ENCODE peak calls at places on chromosomes 4 and X, in nine cellular contexts. I, F, A, L, E, S, D, Q and B are unnamed samples.
A peak's percentile ranks its signal among the peaks of the same experiment; 100 is the strongest.

GRCh38 chr4:83810428-83810827 is 274.5 kb downstream of the GPAT3 start:
- DNase-seq in I (no peak), F (no peak), A (no peak), L (no peak), E (no peak), S (no peak), D (no peak), Q (no peak), B (no peak)

GRCh38 chrX:133497356-133497755 is 82.1 kb upstream of the GPC4 start:
- DNase-seq in I (no peak), F (no peak), A (no peak), L (no peak), E (no peak), S (no peak), D (no peak), Q (no peak), B (no peak)

GRCh38 chrX:48972214-48973164 is 845 bp upstream of the KCND1 start:
- DNase-seq in I (peak; percentile 36), F (no peak), A (peak; percentile 36), L (peak; percentile 54), E (peak; percentile 57), S (no peak), D (peak; percentile 49), Q (no peak), B (no peak)

GRCh38 chr4:159267940-159268327 is 165.1 kb downstream of the RAPGEF2 start:
- DNase-seq in I (no peak), F (no peak), A (no peak), L (no peak), E (no peak), S (no peak), D (no peak), Q (no peak), B (no peak)

GRCh38 chrX:55163171-55163570 is 57.0 kb upstream of the PAGE5 start:
- DNase-seq in I (no peak), F (no peak), A (no peak), L (no peak), E (no peak), S (no peak), D (no peak), Q (no peak), B (no peak)

GRCh38 chr4:136864580-136865185 is 667.6 kb downstream of the PCDH18 start:
- DNase-seq in I (peak; percentile 53), F (no peak), A (peak; percentile 42), L (no peak), E (peak; percentile 91), S (no peak), D (peak; percentile 42), Q (no peak), B (no peak)

GRCh38 chr4:82780398-82781231 is 18.0 kb downstream of the SCD5 start:
- DNase-seq in I (peak; percentile 83), F (peak; percentile 87), A (peak; percentile 93), L (no peak), E (peak; percentile 95), S (peak; percentile 87), D (no peak), Q (peak; percentile 41), B (peak; percentile 89)

GRCh38 chr4:24810016-24810415 is 14.6 kb downstream of the SOD3 start:
- DNase-seq in I (no peak), F (no peak), A (no peak), L (no peak), E (peak; percentile 46), S (no peak), D (no peak), Q (no peak), B (no peak)

GRCh38 chrX:68462653-68463052 is 29.4 kb upstream of the OPHN1 start:
- DNase-seq in I (no peak), F (no peak), A (peak; percentile 8), L (no peak), E (peak; percentile 62), S (no peak), D (peak; percentile 23), Q (no peak), B (no peak)

GRCh38 chrX:151225843-151226242 is 49.5 kb downstream of the GPR50 start:
- DNase-seq in I (no peak), F (no peak), A (no peak), L (no peak), E (no peak), S (no peak), D (no peak), Q (no peak), B (no peak)

GRCh38 chrX:40423299-40423698 is 157.5 kb upstream of the ATP6AP2 start:
- DNase-seq in I (no peak), F (no peak), A (no peak), L (no peak), E (peak; percentile 82), S (no peak), D (no peak), Q (no peak), B (no peak)

GRCh38 chrX:7205037-7205577 is 57.2 kb upstream of the PUDP start:
- DNase-seq in I (no peak), F (no peak), A (no peak), L (no peak), E (no peak), S (no peak), D (no peak), Q (no peak), B (no peak)

GRCh38 chr4:169070071-169070894 is 60.2 kb upstream of the CBR4 start:
- DNase-seq in I (peak; percentile 80), F (peak; percentile 60), A (no peak), L (no peak), E (peak; percentile 91), S (no peak), D (peak; percentile 64), Q (no peak), B (no peak)

GRCh38 chr4:3484057-3484973 is 21.2 kb downstream of the DOK7 start:
- DNase-seq in I (peak; percentile 45), F (peak; percentile 90), A (no peak), L (no peak), E (no peak), S (no peak), D (no peak), Q (no peak), B (no peak)

GRCh38 chr4:145177511-145177905 is 2.9 kb downstream of the OTUD4 start:
- DNase-seq in I (no peak), F (no peak), A (no peak), L (no peak), E (peak; percentile 49), S (no peak), D (no peak), Q (no peak), B (no peak)

GRCh38 chrX:24498181-24498580 is 33.1 kb downstream of the PDK3 start:
- DNase-seq in I (no peak), F (no peak), A (no peak), L (no peak), E (peak; percentile 23), S (peak; percentile 74), D (no peak), Q (no peak), B (no peak)

GRCh38 chr4:59553739-59554126 is 1646.4 kb upstream of the ADGRL3 start:
- DNase-seq in I (no peak), F (no peak), A (no peak), L (no peak), E (peak; percentile 74), S (no peak), D (no peak), Q (no peak), B (no peak)